ENCODE peak calls at places on chromosomes 7 and 10, in seven cellular contexts. P is left lung, E is left ventricle myocardium inferior, K is endodermal cell, M is kidney, Q is tibial artery, C is BE2C. L is an unnamed sample. For H3K9me3, the result is how much of the 10 kb centered on the place peaks cover.

GRCh38 chr7:16212610-16213009 is 208.7 kb downstream of the CRPPA start:
- DNase-seq in K (no peak), E (no peak), M (no peak), Q (no peak), C (no peak), P (no peak), L (no peak)

GRCh38 chr10:24983946-24984345 is 31.5 kb upstream of the PRTFDC1 start:
- DNase-seq in E (no peak), C (no peak), Q (no peak), M (no peak), K (no peak), P (no peak), L (no peak)

GRCh38 chr10:21494221-21495001 is 31.1 kb downstream of the SKIDA1 start:
- DNase-seq in C (no peak), E (peak), P (no peak), M (peak), Q (no peak), K (peak), L (no peak)

GRCh38 chr7:106418094-106418493 is 133.3 kb upstream of the NAMPT start:
- DNase-seq in P (no peak), Q (peak), M (no peak), K (no peak), C (no peak), E (no peak), L (no peak)

GRCh38 chr10:124579003-124579384 is 117.4 kb downstream of the LHPP start:
- DNase-seq in K (no peak), E (no peak), Q (no peak), P (peak), M (peak), C (peak), L (no peak)

GRCh38 chr7:30347226-30348082 is 63.1 kb downstream of the ZNRF2 start:
- DNase-seq in M (no peak), P (no peak), E (no peak), Q (no peak), C (no peak), K (no peak), L (no peak)

GRCh38 chr10:131694963-131695813 is 205.6 kb upstream of the PPP2R2D start:
- DNase-seq in P (no peak), K (peak), C (no peak), Q (no peak), E (no peak), M (no peak), L (peak)

GRCh38 chr10:58384095-58384494 is 1.1 kb upstream of the TFAM start:
- DNase-seq in C (no peak), E (no peak), K (no peak), M (no peak), Q (no peak), P (no peak), L (no peak)

GRCh38 chr10:24465899-24466615 is 257.1 kb downstream of the KIAA1217 start:
- DNase-seq in E (no peak), C (no peak), K (no peak), P (no peak), Q (no peak), M (no peak), L (no peak)

GRCh38 chr7:75885011-75885410 is 6.2 kb downstream of the RHBDD2 start:
- DNase-seq in E (no peak), Q (no peak), K (no peak), M (no peak), P (no peak), C (no peak), L (no peak)

GRCh38 chr7:39589323-39590111 is 23.3 kb downstream of the YAE1 start:
- DNase-seq in K (peak), E (no peak), C (no peak), P (peak), Q (no peak), M (no peak), L (peak)

GRCh38 chr7:158396982-158397862 is 190.4 kb downstream of the PTPRN2 start:
- DNase-seq in C (no peak), P (peak), Q (no peak), K (no peak), E (no peak), M (no peak), L (no peak)

GRCh38 chr7:75572396-75572795 is 80.3 kb downstream of the SPDYE5 start:
- DNase-seq in Q (no peak), P (no peak), E (no peak), M (no peak), K (no peak), C (no peak), L (no peak)

GRCh38 chr7:117962598-117962997 is 89.4 kb upstream of the CTTNBP2 start:
- DNase-seq in Q (no peak), C (no peak), E (no peak), M (no peak), P (no peak), K (no peak), L (no peak)

GRCh38 chr7:44637788-44638594 is 31.6 kb downstream of the OGDH start:
- DNase-seq in K (peak), E (peak), P (peak), M (no peak), C (no peak), Q (peak), L (peak)

GRCh38 chr10:14573666-14574261 is 200.9 kb downstream of the FAM107B start:
- DNase-seq in K (no peak), C (no peak), Q (no peak), E (no peak), M (no peak), P (no peak), L (no peak)

DNA sequence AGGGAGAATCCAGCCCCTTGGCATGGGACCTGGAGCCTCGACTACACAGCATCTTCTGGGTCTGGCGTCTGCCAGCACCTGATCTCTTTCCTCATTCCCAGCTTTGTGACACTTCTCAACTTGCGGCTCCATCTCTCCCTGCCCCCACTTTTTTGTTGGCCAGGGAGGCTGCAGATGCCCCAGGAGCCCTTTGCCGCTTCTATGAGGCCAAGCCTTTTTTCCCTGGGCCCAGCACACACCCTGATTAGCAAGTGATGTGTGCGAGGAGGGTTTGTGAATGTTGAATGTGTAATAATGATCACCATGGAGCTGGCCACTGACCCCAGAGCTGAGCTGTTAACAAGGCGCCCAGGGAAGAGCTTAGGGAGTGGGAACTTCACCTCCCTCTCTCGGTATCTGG is 4.4 kb downstream of the EVX1 start:
- DNase-seq in M (no peak), Q (no peak), E (no peak), K (no peak), C (no peak), P (no peak), L (no peak)
- H3K9me3 ChIP-seq in M (under half), Q (under half), E (under half), K (under half), C (under half), P (under half), L (under half)

DNA sequence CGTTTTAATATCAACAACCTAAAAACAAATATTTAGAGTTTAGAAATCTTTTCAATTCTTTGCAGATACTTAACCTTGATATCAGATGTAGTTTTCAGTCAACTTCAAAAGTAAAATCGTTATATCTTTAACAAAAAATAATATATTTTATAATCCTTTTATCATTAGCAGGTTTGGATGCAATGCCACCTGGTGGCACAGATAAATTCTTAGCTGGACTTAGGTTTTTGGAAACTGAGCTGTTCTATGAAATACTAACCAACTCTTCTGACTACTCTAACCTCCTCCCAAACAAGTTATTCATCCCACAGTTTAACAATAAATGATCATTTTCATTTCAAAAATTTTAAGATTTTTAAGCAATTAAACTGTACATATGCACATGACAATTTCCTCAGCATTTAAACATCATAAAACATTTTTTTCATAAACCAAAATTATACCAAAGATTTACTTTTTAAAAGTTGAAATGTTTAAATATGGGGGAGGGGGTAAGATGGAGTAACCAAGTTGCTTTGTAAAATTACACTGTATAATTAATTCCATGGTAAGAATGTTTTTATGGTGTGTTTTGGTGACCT is 56.9 kb downstream of the HIBADH start:
- DNase-seq in K (no peak), E (no peak), M (no peak), P (no peak), C (no peak), Q (no peak), L (no peak)
- TF ChIP-seq CTCF in K (peak), E (peak), M (peak), P (no peak), C (peak), Q (peak), L (no peak)

GRCh38 chr10:37774351-37774750 is 83.1 kb downstream of the ZNF248 start:
- DNase-seq in K (no peak), E (no peak), M (no peak), Q (no peak), C (no peak), P (no peak), L (no peak)

GRCh38 chr10:37780536-37780935 is 76.9 kb downstream of the ZNF248 start:
- DNase-seq in M (no peak), K (no peak), C (no peak), Q (no peak), E (no peak), P (no peak), L (no peak)

GRCh38 chr10:37775612-37776011 is 81.8 kb downstream of the ZNF248 start:
- DNase-seq in K (no peak), E (no peak), P (no peak), Q (no peak), M (no peak), C (no peak), L (no peak)

DNA sequence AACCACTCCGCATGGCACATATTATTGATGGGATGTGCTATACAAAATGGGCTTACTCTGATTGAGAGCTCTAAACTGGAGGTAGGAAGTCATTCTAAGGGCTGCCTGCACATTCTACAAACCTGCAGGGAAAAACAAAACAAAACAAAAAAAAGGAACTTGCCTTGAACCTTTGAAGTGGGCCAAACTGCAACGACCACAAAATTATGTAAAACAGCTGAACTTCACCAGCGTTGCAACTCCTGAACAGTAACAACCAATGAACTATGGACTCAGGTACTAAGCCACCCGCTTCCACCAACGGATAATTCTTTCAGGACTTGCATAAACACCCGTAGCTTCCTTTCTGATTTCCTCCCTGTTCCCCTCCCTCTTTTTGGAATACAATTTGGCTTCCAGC is 80.4 kb downstream of the ZNF248 start:
- DNase-seq in P (no peak), Q (no peak), E (no peak), M (no peak), K (no peak), C (no peak), L (no peak)
- H3K9me3 ChIP-seq in P (under half), Q (under half), E (under half), M (under half), K (half or more), C (under half), L (under half)

GRCh38 chr7:3722396-3722846 is 421.4 kb downstream of the SDK1 start:
- DNase-seq in E (peak), M (peak), P (no peak), C (no peak), Q (no peak), K (peak), L (peak)
- TF ChIP-seq CTCF in E (peak), M (no peak), P (no peak), C (no peak), Q (no peak), K (peak), L (no peak)

GRCh38 chr7:261341-262250 is 28.4 kb upstream of the FOXL3 start:
- DNase-seq in P (peak), K (no peak), Q (no peak), M (peak), E (peak), C (no peak), L (no peak)
- H3K9me3 ChIP-seq in P (under half), K (under half), Q (under half), M (under half), E (under half), C (under half), L (under half)

L was measured in CD8-positive, alpha-beta T cell.